ENCODE peak calls at places on chromosomes 16 and 17, in eight cellular contexts. K is PC-9, D is uterus, Y is endodermal cell, W is H7, J is mesendoderm, N is Peyer's patch, L is lower lobe of right lung. Q is an unnamed sample.

GRCh38 chr17:2994441-2994840 is 69.0 kb downstream of the OR1D5 start:
- DNase-seq in W (no peak), Y (no peak), D (no peak), L (no peak), J (no peak), K (no peak), N (peak; percentile 21), Q (no peak)

GRCh38 chr17:28249706-28250105 is 69.3 kb upstream of the TMEM97 start:
- DNase-seq in N (no peak), W (peak; percentile 26), D (no peak), L (no peak), K (no peak), J (no peak), Y (no peak), Q (no peak)

GRCh38 chr17:64679710-64680216 is 17.7 kb upstream of the SMURF2 start:
- DNase-seq in K (peak; percentile 81), D (no peak), W (no peak), J (peak; percentile 67), N (no peak), L (no peak), Y (peak; percentile 42), Q (peak; percentile 97)

GRCh38 chr16:83113317-83113716 is 486.5 kb downstream of the CDH13 start:
- DNase-seq in J (peak; percentile 59), Y (peak; percentile 79), K (no peak), D (no peak), N (no peak), W (peak; percentile 71), L (no peak), Q (no peak)

GRCh38 chr17:57256708-57257112 is 387 bp downstream of the MSI2 start:
- DNase-seq in W (no peak), Y (no peak), J (peak; percentile 50), D (no peak), L (peak; percentile 53), K (peak; percentile 3), N (no peak), Q (peak; percentile 8)

GRCh38 chr17:67221062-67221998 is 23.7 kb downstream of the HELZ start:
- DNase-seq in W (peak; percentile 47), D (no peak), L (no peak), K (no peak), Y (peak; percentile 69), N (no peak), J (peak; percentile 53), Q (peak; percentile 21)

GRCh38 chr17:38333635-38334295 is 10.0 kb downstream of the GPR179 start:
- DNase-seq in K (peak; percentile 47), L (peak; percentile 56), N (peak; percentile 54), W (peak; percentile 97), J (peak; percentile 71), D (no peak), Y (peak; percentile 99), Q (peak; percentile 32)

GRCh38 chr17:31584436-31585279 is 193.2 kb downstream of the RAB11FIP4 start:
- DNase-seq in W (no peak), Y (no peak), N (no peak), L (no peak), K (no peak), J (no peak), D (no peak), Q (no peak)

GRCh38 chr17:41618341-41619161 is 5.8 kb downstream of the KRT17 start:
- DNase-seq in D (no peak), L (no peak), W (peak; percentile 44), K (peak; percentile 48), J (no peak), N (peak; percentile 40), Y (peak; percentile 52), Q (no peak)

GRCh38 chr17:78412403-78412802 is 34.0 kb downstream of the PGS1 start:
- DNase-seq in Y (no peak), N (no peak), L (no peak), W (peak; percentile 81), D (no peak), J (no peak), K (no peak), Q (no peak)
- H3K4me3 ChIP-seq in Y (no peak overlapping the region), N (no peak overlapping the region), L (no peak overlapping the region), W (no peak overlapping the region), D (no peak overlapping the region), J (no peak overlapping the region), K (no peak overlapping the region), Q (no peak overlapping the region)

DNA sequence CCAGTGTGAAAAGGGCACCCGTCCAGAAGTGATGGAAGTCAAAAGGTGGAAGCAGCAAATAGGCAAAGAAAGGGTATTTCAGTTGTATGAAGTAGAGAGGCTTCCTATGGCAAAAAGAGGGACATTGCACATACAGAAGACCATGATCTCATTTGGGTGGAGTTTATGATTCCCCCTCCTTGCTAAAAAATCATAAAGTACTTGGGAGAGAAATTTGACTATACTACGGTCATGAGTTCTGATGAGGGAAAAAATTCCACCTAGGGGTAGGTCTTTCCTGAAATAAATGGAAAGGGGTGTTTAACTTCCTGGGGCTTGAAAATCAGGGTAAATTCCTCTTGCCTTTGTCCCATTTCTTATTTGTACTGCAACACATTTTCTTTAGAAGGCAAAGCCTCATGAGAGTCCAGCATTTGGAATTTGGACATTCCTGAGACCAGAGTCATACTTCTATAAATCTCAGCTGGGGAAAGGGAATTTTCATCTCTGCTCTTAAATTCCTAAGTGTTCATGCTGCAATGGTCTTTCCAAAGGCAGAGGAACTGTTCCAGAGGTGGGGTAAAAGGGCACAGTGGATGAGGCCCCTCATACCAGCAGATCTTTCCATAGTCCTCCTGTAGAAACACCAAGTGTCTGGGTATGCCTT is 5.8 kb downstream of the LYRM1 start:
- DNase-seq in L (no peak), K (peak; percentile 33), Y (no peak), W (no peak), N (no peak), D (peak; percentile 33), J (no peak), Q (peak; percentile 69)
- H3K36me3 ChIP-seq in L (no peaks in the 10 kb centered on the region), K (peaks cover 10% of the 10 kb centered on the region), Y (no peaks in the 10 kb centered on the region), W (no peaks in the 10 kb centered on the region), N (no peaks in the 10 kb centered on the region), D (no peaks in the 10 kb centered on the region), J (no peaks in the 10 kb centered on the region), Q (peaks cover 17% of the 10 kb centered on the region)

GRCh38 chr17:70187383-70187782 is 18.1 kb downstream of the KCNJ2 start:
- DNase-seq in N (no peak), W (no peak), Y (no peak), D (no peak), J (no peak), K (no peak), L (no peak), Q (no peak)

GRCh38 chr17:70185280-70185679 is 15.9 kb downstream of the KCNJ2 start:
- DNase-seq in N (no peak), J (no peak), W (no peak), K (no peak), Y (no peak), L (no peak), D (no peak), Q (no peak)

GRCh38 chr17:70183508-70183907 is 14.2 kb downstream of the KCNJ2 start:
- DNase-seq in D (no peak), L (no peak), J (no peak), Y (no peak), K (no peak), N (no peak), W (no peak), Q (no peak)

GRCh38 chr17:70184207-70184606 is 14.9 kb downstream of the KCNJ2 start:
- DNase-seq in W (no peak), J (no peak), Y (no peak), N (no peak), K (no peak), L (no peak), D (no peak), Q (no peak)

GRCh38 chr17:70184770-70185169 is 15.4 kb downstream of the KCNJ2 start:
- DNase-seq in W (no peak), L (no peak), K (no peak), Y (no peak), N (no peak), D (no peak), J (no peak), Q (peak; percentile 72)
- H3K4me3 ChIP-seq in W (no peak overlapping the region), L (no peak overlapping the region), K (no peak overlapping the region), Y (no peak overlapping the region), N (no peak overlapping the region), D (no peak overlapping the region), J (no peak overlapping the region), Q (no peak overlapping the region)

GRCh38 chr17:5122586-5123342 is 6.9 kb downstream of the USP6 start:
- DNase-seq in J (peak; percentile 47), Y (peak; percentile 86), N (peak; percentile 55), D (peak; percentile 12), K (no peak), L (peak; percentile 58), W (peak; percentile 86), Q (peak; percentile 13)

GRCh38 chr17:5115673-5116651 is at the start of gene USP6:
- DNase-seq in K (no peak), D (no peak), W (peak; percentile 63), Y (peak; percentile 61), J (no peak), N (no peak), L (no peak), Q (no peak)

GRCh38 chr17:5121186-5121841 is 5.5 kb downstream of the USP6 start:
- DNase-seq in W (no peak), Y (peak; percentile 58), L (peak; percentile 35), N (peak; percentile 33), J (no peak), D (peak; percentile 9), K (no peak), Q (no peak)

GRCh38 chr17:5120036-5120435 is 4.2 kb downstream of the USP6 start:
- DNase-seq in J (no peak), W (no peak), Y (peak; percentile 37), L (peak; percentile 19), D (peak; percentile 0), N (peak; percentile 20), K (no peak), Q (no peak)

GRCh38 chr17:5118219-5118618 is 2.4 kb downstream of the USP6 start:
- DNase-seq in D (no peak), W (no peak), J (no peak), K (no peak), L (peak; percentile 18), N (peak; percentile 29), Y (no peak), Q (no peak)
- H3K36me3 ChIP-seq in D (no peaks in the 10 kb centered on the region), W (no peaks in the 10 kb centered on the region), J (no peaks in the 10 kb centered on the region), K (no peaks in the 10 kb centered on the region), L (no peaks in the 10 kb centered on the region), N (no peaks in the 10 kb centered on the region), Y (peaks cover 10% of the 10 kb centered on the region), Q (peaks cover 7% of the 10 kb centered on the region)

Q was measured in MG63.